ENCODE peak calls at places on chromosomes 16 and 17, in four cellular contexts. D, S, M and A are unnamed samples.

GRCh38 chr17:73419896-73420295 is 108.1 kb upstream of the CDC42EP4 start:
- DNase-seq in D (no peak), M (peak; percentile 37), S (no peak), A (no peak)

GRCh38 chr16:19691161-19691850 is 26.7 kb downstream of the KNOP1 start:
- DNase-seq in M (peak; percentile 38), D (no peak), S (no peak), A (no peak)

GRCh38 chr16:51148674-51149228 is 2.3 kb downstream of the SALL1 start:
- DNase-seq in M (peak; percentile 51), S (no peak), D (peak; percentile 27), A (no peak)

GRCh38 chr16:57994778-57995177 is 5.7 kb downstream of the ZNF319 start:
- DNase-seq in D (no peak), M (peak; percentile 49), S (peak; percentile 58), A (peak; percentile 68)

GRCh38 chr17:13626703-13627102 is 25.0 kb upstream of the HS3ST3A1 start:
- DNase-seq in M (peak; percentile 77), S (no peak), D (peak; percentile 90), A (no peak)

GRCh38 chr16:81505011-81505660 is 60.5 kb downstream of the CMIP start:
- DNase-seq in M (no peak), D (no peak), S (no peak), A (no peak)

GRCh38 chr17:18916816-18917496 is 35.0 kb upstream of the SLC5A10 start:
- DNase-seq in M (no peak), S (no peak), D (peak; percentile 16), A (no peak)

GRCh38 chr16:61681124-61681523 is 355.1 kb downstream of the CDH8 start:
- DNase-seq in S (no peak), M (no peak), D (no peak), A (no peak)

GRCh38 chr16:82432261-82432660 is 194.5 kb upstream of the CDH13 start:
- DNase-seq in S (no peak), D (peak; percentile 21), M (no peak), A (no peak)

GRCh38 chr17:752620-753219 is 656 bp upstream of the GEMIN4 start:
- DNase-seq in M (peak; percentile 22), S (no peak), D (peak; percentile 68), A (peak; percentile 16)

GRCh38 chr17:70558821-70559220 is 389.5 kb downstream of the KCNJ2 start:
- DNase-seq in M (peak; percentile 65), S (no peak), D (peak; percentile 18), A (no peak)

GRCh38 chr17:66605561-66605960 is 229.4 kb upstream of the CACNG5 start:
- DNase-seq in M (no peak), D (no peak), S (no peak), A (no peak)

GRCh38 chr17:4525691-4526397 is 27.2 kb downstream of the SPNS2 start:
- DNase-seq in M (no peak), S (no peak), D (no peak), A (no peak)

GRCh38 chr16:28977703-28978641 is 3.4 kb downstream of the SPNS1 start:
- DNase-seq in M (no peak), S (no peak), D (no peak), A (peak; percentile 8)

GRCh38 chr17:18004901-18005305 is 32.2 kb downstream of the DRC3 start:
- DNase-seq in S (no peak), M (no peak), D (no peak), A (no peak)

GRCh38 chr16:30904114-30904780 is 7.8 kb downstream of the CTF1 start:
- DNase-seq in D (no peak), S (no peak), M (no peak), A (no peak)

GRCh38 chr16:28504707-28505404 is 1.8 kb downstream of the IL27 start:
- DNase-seq in D (no peak), S (peak; percentile 97), M (no peak), A (peak; percentile 98)

GRCh38 chr16:57694191-57694555 is 433 bp upstream of the DRC7 start:
- DNase-seq in D (no peak), S (no peak), M (no peak), A (no peak)

GRCh38 chr16:48609453-48610023 is 442 bp downstream of the N4BP1 start:
- DNase-seq in M (peak; percentile 63), S (no peak), D (peak; percentile 54), A (peak; percentile 69)

GRCh38 chr16:72848045-72848410 is 199.9 kb downstream of the ZFHX3 start:
- DNase-seq in S (no peak), D (no peak), M (no peak), A (no peak)

GRCh38 chr17:81393684-81394376 is 1.4 kb upstream of the BAHCC1 start:
- DNase-seq in S (peak; percentile 92), D (peak; percentile 99), M (peak; percentile 100), A (peak; percentile 100)

GRCh38 chr16:52271088-52271487 is 275.9 kb downstream of the TOX3 start:
- DNase-seq in D (no peak), M (no peak), S (no peak), A (no peak)

GRCh38 chr17:50459756-50460155 is 8.9 kb downstream of the CHAD start:
- DNase-seq in S (peak; percentile 25), D (no peak), M (no peak), A (no peak)

GRCh38 chr16:9050102-9050830 is 41.2 kb upstream of the HAPSTR1 start:
- DNase-seq in S (no peak), M (no peak), D (peak; percentile 10), A (peak; percentile 45)

GRCh38 chr17:1561420-1562177 is 993 bp downstream of the PITPNA start:
- DNase-seq in D (peak; percentile 20), S (no peak), M (peak; percentile 44), A (no peak)

GRCh38 chr16:19513377-19514053 is 8.4 kb downstream of the GDE1 start:
- DNase-seq in S (peak; percentile 60), D (no peak), M (peak; percentile 74), A (no peak)

GRCh38 chr17:32271844-32272243 is 6.2 kb downstream of the RHBDL3 start:
- DNase-seq in D (no peak), S (no peak), M (no peak), A (no peak)

GRCh38 chr17:76036497-76037380 is 9.6 kb upstream of the EVPL start:
- DNase-seq in D (no peak), S (no peak), M (no peak), A (no peak)

GRCh38 chr16:12081048-12081404 is 104.5 kb downstream of the SNX29 start:
- DNase-seq in D (no peak), M (no peak), S (no peak), A (no peak)

GRCh38 chr17:82105882-82106696 is 8.1 kb upstream of the FASN start:
- DNase-seq in S (peak; percentile 94), D (peak; percentile 35), M (peak; percentile 80), A (peak; percentile 86)

GRCh38 chr17:21297597-21297996 is 13.1 kb downstream of the MAP2K3 start:
- DNase-seq in S (no peak), M (no peak), D (no peak), A (peak; percentile 42)

GRCh38 chr16:58511933-58512815 is 3.1 kb upstream of the SETD6 start:
- DNase-seq in D (peak; percentile 38), S (no peak), M (peak; percentile 69), A (peak; percentile 85)

GRCh38 chr17:73410586-73411329 is 99.0 kb upstream of the CDC42EP4 start:
- DNase-seq in D (no peak), M (no peak), S (no peak), A (no peak)

GRCh38 chr17:45355087-45355486 is 38.3 kb upstream of the MAP3K14 start:
- DNase-seq in D (no peak), M (no peak), S (peak; percentile 81), A (peak; percentile 86)

GRCh38 chr17:52532373-52532772 is 373.9 kb upstream of the CA10 start:
- DNase-seq in D (no peak), S (no peak), M (no peak), A (no peak)
- H2AFZ ChIP-seq in D (no peak overlapping the region), S (no peak overlapping the region), M (no peak overlapping the region), A (no peak overlapping the region)

DNA sequence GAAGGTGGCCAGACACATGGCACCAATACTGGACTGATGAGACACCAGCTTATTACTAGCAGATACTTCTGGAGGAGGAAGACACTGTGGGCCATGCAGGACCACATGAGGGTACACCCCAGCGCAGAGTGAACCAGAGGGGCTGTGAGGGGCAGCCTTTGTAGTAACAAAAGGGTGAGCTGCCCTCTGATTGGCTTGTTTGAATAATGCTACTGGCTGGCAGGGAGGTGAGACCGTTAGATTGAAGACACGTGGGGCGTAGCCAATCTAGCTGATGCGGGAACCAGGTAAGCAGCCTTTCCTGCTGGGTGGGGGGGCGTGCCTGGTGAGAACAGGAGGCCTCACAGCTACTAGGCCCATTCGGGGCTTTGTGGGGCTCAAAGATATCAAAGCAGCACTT is 102.8 kb upstream of the SEC14L1 start:
- DNase-seq in D (no peak), M (no peak), S (no peak), A (no peak)
- H2AFZ ChIP-seq in D (no peak overlapping the region), M (no peak overlapping the region), S (no peak overlapping the region), A (no peak overlapping the region)

DNA sequence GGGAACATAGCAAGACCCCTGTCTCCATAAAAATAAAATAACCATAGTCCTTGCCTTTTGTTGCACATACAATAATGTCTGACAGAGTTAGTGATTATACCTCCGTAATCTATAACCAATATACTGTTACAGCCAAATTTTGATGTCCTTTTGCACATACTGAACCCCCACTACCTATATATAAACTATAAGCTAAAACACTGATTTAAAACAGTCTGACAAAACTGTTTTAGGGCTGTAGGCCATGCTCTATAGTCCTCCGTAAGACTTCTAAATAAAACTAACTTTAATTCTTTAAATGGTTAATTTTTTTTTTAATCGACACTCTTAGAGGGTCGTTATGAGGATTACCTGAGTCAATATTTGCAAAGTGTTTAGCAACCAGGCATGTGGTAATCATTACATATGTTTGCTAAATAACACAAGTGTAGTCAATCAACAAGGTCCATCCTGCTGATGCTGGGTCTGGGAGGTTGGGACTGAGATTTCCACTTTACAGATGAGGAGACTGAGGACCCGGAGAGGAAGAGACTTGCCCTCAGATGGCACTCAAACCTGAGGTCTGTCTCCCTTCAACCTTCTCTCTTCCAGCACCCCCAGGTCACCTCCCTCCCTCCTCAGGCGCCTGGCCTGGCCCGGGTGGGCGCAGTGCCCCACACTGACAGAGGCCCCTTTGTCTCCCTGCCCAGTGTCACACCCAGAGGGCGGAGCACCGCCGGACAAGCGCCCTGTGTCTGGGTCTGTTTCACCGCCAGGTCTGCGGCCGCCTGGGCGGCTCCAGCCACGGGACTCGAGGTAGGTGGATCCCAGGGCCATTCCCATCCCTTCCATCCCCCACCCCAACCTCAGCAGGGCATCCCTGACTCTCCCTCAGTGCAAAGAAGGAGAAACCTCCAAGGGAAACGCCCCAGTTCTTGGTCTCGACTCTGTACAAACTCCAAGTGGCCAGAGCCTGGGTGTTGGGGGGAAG is 10.3 kb downstream of the ZNF385C start:
- DNase-seq in S (no peak), M (no peak), D (no peak), A (no peak)
- H2AFZ ChIP-seq in S (no peak overlapping the region), M (no peak overlapping the region), D (no peak overlapping the region), A (no peak overlapping the region)

GRCh38 chr16:49696414-49697101 is 159.4 kb downstream of the ZNF423 start:
- DNase-seq in D (no peak), M (no peak), S (no peak), A (peak; percentile 56)

GRCh38 chr16:49699718-49700117 is 156.2 kb downstream of the ZNF423 start:
- DNase-seq in M (no peak), D (no peak), S (no peak), A (no peak)

GRCh38 chr16:49697631-49698030 is 158.3 kb downstream of the ZNF423 start:
- DNase-seq in D (no peak), S (no peak), M (no peak), A (no peak)

GRCh38 chr16:49698931-49699715 is 156.8 kb downstream of the ZNF423 start:
- DNase-seq in S (no peak), M (peak; percentile 38), D (peak; percentile 53), A (no peak)

DNA sequence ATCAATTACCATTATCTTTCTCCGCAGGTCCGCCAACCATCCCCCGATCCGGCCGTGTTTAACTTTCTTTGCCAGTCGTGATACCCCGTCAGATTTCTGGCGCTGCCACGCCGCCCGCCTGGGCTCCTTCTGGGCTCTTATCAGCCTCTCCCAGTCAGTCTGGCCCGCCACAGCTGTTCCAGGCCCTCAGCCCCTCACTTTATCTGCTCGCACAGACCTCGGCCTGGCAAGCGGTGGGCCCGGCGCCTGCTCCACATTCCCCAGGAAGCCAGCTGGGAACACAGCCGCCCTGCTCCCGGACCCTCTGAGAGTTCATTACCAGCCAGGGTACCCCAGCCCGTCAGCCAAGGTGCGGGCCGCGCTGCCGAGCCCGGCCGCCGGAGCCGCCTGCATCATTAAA is 157.5 kb downstream of the ZNF423 start:
- DNase-seq in D (peak; percentile 27), M (no peak), S (no peak), A (no peak)
- H2AFZ ChIP-seq in D (no peak overlapping the region), M (no peak overlapping the region), S (no peak overlapping the region), A (peak overlapping the region; percentile 3)